ENCODE peak calls at places on chromosomes 4 and X, in eight cellular contexts. R is GM23248, P is transverse colon, J is stomach, H is NCI-H187 treated with DMSO at 0.1 percent for 48 hours, C is ACHN, M is hypothalamus, K is left ventricle myocardium superior. G is an unnamed sample.

GRCh38 chrX:31715675-31716074 is 643.8 kb upstream of the FTHL17 start:
- DNase-seq in M (no peak), C (no peak), R (no peak), K (no peak), H (no peak), J (no peak), P (no peak), G (no peak)

GRCh38 chr4:73947239-73947985 is 34.4 kb downstream of the PF4 start:
- DNase-seq in K (no peak), P (no peak), J (no peak), H (no peak), R (no peak), M (no peak), C (no peak), G (no peak)

GRCh38 chr4:101205878-101206277 is 141.4 kb downstream of the PPP3CA start:
- DNase-seq in J (no peak), P (no peak), H (no peak), C (peak; percentile 62), K (no peak), R (peak; percentile 68), M (no peak), G (no peak)

GRCh38 chrX:149513713-149514427 is 8.8 kb upstream of the IDS start:
- DNase-seq in P (no peak), C (no peak), H (no peak), J (no peak), R (peak; percentile 26), K (no peak), M (no peak), G (no peak)

GRCh38 chr4:25702848-25703247 is 47.2 kb downstream of the SLC34A2 start:
- DNase-seq in M (peak; percentile 15), J (no peak), P (no peak), R (peak; percentile 81), K (peak; percentile 35), H (no peak), C (peak; percentile 78), G (no peak)

GRCh38 chr4:52883183-52883621 is 21.1 kb downstream of the RASL11B start:
- DNase-seq in H (no peak), K (no peak), J (no peak), P (no peak), M (no peak), R (no peak), C (no peak), G (no peak)

GRCh38 chr4:137952116-137952515 is 290.0 kb downstream of the SLC7A11 start:
- DNase-seq in C (no peak), K (no peak), M (no peak), R (no peak), P (no peak), H (no peak), J (no peak), G (no peak)

GRCh38 chr4:34181891-34182290 is 2062.4 kb downstream of the ARAP2 start:
- DNase-seq in R (peak; percentile 66), J (no peak), K (no peak), P (no peak), C (no peak), M (no peak), H (no peak), G (no peak)

GRCh38 chr4:113884655-113885054 is 94.8 kb downstream of the ARSJ start:
- DNase-seq in P (no peak), C (no peak), J (no peak), H (no peak), M (no peak), K (no peak), R (no peak), G (no peak)

GRCh38 chr4:1378559-1379231 is 27.5 kb downstream of the NKX1-1 start:
- DNase-seq in M (no peak), H (no peak), K (peak; percentile 27), C (no peak), P (no peak), J (no peak), R (no peak), G (no peak)

GRCh38 chr4:148239406-148239805 is 202.8 kb downstream of the NR3C2 start:
- DNase-seq in M (no peak), J (no peak), H (no peak), P (no peak), K (peak; percentile 55), C (no peak), R (no peak), G (no peak)

GRCh38 chr4:122577808-122578781 is 42.8 kb downstream of the IL21 start:
- DNase-seq in J (peak; percentile 37), C (peak; percentile 56), H (no peak), P (peak; percentile 43), M (no peak), K (no peak), R (peak; percentile 67), G (no peak)

GRCh38 chr4:6201580-6202091 is 1.3 kb upstream of the JAKMIP1 start:
- DNase-seq in R (no peak), M (no peak), C (no peak), J (no peak), K (no peak), H (no peak), P (peak; percentile 19), G (no peak)

GRCh38 chr4:128528793-128529553 is 241.4 kb upstream of the PGRMC2 start:
- DNase-seq in H (no peak), C (peak; percentile 97), R (peak; percentile 98), P (no peak), J (no peak), K (no peak), M (no peak), G (no peak)

GRCh38 chrX:33307954-33308353 is 96.6 kb upstream of the DMD start:
- DNase-seq in M (no peak), H (no peak), C (no peak), R (no peak), J (no peak), P (no peak), K (no peak), G (no peak)

GRCh38 chr4:22454955-22455354 is 60.9 kb downstream of the ADGRA3 start:
- DNase-seq in H (no peak), C (no peak), P (no peak), R (no peak), J (no peak), K (no peak), M (no peak), G (no peak)

GRCh38 chrX:56802921-56803848 is 74.1 kb downstream of the NBDY start:
- DNase-seq in P (peak; percentile 83), R (peak; percentile 70), J (peak; percentile 75), C (peak; percentile 44), K (peak; percentile 72), M (peak; percentile 80), H (no peak), G (peak; percentile 60)

GRCh38 chr4:20248155-20248558 is 3.5 kb upstream of the SLIT2 start:
- DNase-seq in J (no peak), R (peak; percentile 90), K (no peak), M (peak; percentile 23), H (no peak), P (no peak), C (peak; percentile 69), G (no peak)

GRCh38 chrX:72245461-72246089 is 6.7 kb upstream of the ERCC6L start:
- DNase-seq in K (peak; percentile 46), P (peak; percentile 73), M (peak; percentile 48), H (no peak), C (peak; percentile 50), J (peak; percentile 77), R (peak; percentile 68), G (peak; percentile 48)